ENCODE peak calls at places on chromosomes 3 and 15, in six cellular contexts. One of them, this sample, is unnamed.

GRCh38 chr3:20747736-20748135 is 561.7 kb upstream of the SGO1 start:
- DNase-seq in left ventricle myocardium inferior: no peak
- DNase-seq in B cell: no peak
- DNase-seq in activated CD8-positive, alpha-beta T cell treated with anti-CD3 and anti-CD28 coated beads for 36 hours: no peak
- DNase-seq in transverse colon: no peak
- DNase-seq in heart right ventricle: no peak
- DNase-seq in this sample: no peak

GRCh38 chr15:92578096-92578835 is 77.3 kb downstream of the FAM174B start:
- DNase-seq in heart right ventricle: no peak
- DNase-seq in activated CD8-positive, alpha-beta T cell treated with anti-CD3 and anti-CD28 coated beads for 36 hours: no peak
- DNase-seq in transverse colon: no peak
- DNase-seq in B cell: no peak
- DNase-seq in left ventricle myocardium inferior: no peak
- DNase-seq in this sample: no peak

GRCh38 chr3:105222568-105223093 is 144.1 kb upstream of the ALCAM start:
- DNase-seq in heart right ventricle: no peak
- DNase-seq in activated CD8-positive, alpha-beta T cell treated with anti-CD3 and anti-CD28 coated beads for 36 hours: no peak
- DNase-seq in left ventricle myocardium inferior: no peak
- DNase-seq in transverse colon: no peak
- DNase-seq in B cell: no peak
- DNase-seq in this sample: peak; percentile 42

GRCh38 chr3:64184621-64185020 is 40.6 kb downstream of the PRICKLE2 start:
- DNase-seq in heart right ventricle: no peak
- DNase-seq in transverse colon: no peak
- DNase-seq in B cell: no peak
- DNase-seq in activated CD8-positive, alpha-beta T cell treated with anti-CD3 and anti-CD28 coated beads for 36 hours: no peak
- DNase-seq in left ventricle myocardium inferior: no peak
- DNase-seq in this sample: peak; percentile 67

GRCh38 chr15:80289558-80290277 is 37.7 kb upstream of the CTXND1 start:
- DNase-seq in heart right ventricle: no peak
- DNase-seq in transverse colon: no peak
- DNase-seq in left ventricle myocardium inferior: no peak
- DNase-seq in activated CD8-positive, alpha-beta T cell treated with anti-CD3 and anti-CD28 coated beads for 36 hours: no peak
- DNase-seq in B cell: no peak
- DNase-seq in this sample: no peak

GRCh38 chr15:39426552-39427532 is 154.0 kb upstream of the THBS1 start:
- DNase-seq in heart right ventricle: peak; percentile 44
- DNase-seq in activated CD8-positive, alpha-beta T cell treated with anti-CD3 and anti-CD28 coated beads for 36 hours: peak; percentile 96
- DNase-seq in transverse colon: peak; percentile 38
- DNase-seq in left ventricle myocardium inferior: peak; percentile 40
- DNase-seq in B cell: peak; percentile 29
- DNase-seq in this sample: peak; percentile 60

GRCh38 chr15:50134524-50135024 is 15.5 kb upstream of the ATP8B4 start:
- DNase-seq in transverse colon: no peak
- DNase-seq in activated CD8-positive, alpha-beta T cell treated with anti-CD3 and anti-CD28 coated beads for 36 hours: no peak
- DNase-seq in heart right ventricle: no peak
- DNase-seq in left ventricle myocardium inferior: no peak
- DNase-seq in B cell: no peak
- DNase-seq in this sample: peak; percentile 72

GRCh38 chr3:124007186-124007585 is 15.3 kb upstream of the ROPN1 start:
- DNase-seq in activated CD8-positive, alpha-beta T cell treated with anti-CD3 and anti-CD28 coated beads for 36 hours: no peak
- DNase-seq in transverse colon: no peak
- DNase-seq in heart right ventricle: no peak
- DNase-seq in B cell: no peak
- DNase-seq in left ventricle myocardium inferior: no peak
- DNase-seq in this sample: no peak

GRCh38 chr3:192260611-192261010 is 466.7 kb downstream of the FGF12 start:
- DNase-seq in activated CD8-positive, alpha-beta T cell treated with anti-CD3 and anti-CD28 coated beads for 36 hours: no peak
- DNase-seq in B cell: no peak
- DNase-seq in heart right ventricle: no peak
- DNase-seq in transverse colon: no peak
- DNase-seq in left ventricle myocardium inferior: no peak
- DNase-seq in this sample: no peak

GRCh38 chr3:13071695-13072094 is 1.5 kb downstream of the IQSEC1 start:
- DNase-seq in left ventricle myocardium inferior: no peak
- DNase-seq in activated CD8-positive, alpha-beta T cell treated with anti-CD3 and anti-CD28 coated beads for 36 hours: no peak
- DNase-seq in transverse colon: no peak
- DNase-seq in B cell: no peak
- DNase-seq in heart right ventricle: no peak
- DNase-seq in this sample: no peak
- TF ChIP-seq CTCF in left ventricle myocardium inferior: no peak
- TF ChIP-seq CTCF in activated CD8-positive, alpha-beta T cell treated with anti-CD3 and anti-CD28 coated beads for 36 hours: no peak
- TF ChIP-seq CTCF in transverse colon: no peak
- TF ChIP-seq CTCF in B cell: no peak
- TF ChIP-seq CTCF in heart right ventricle: no peak
- TF ChIP-seq CTCF in this sample: no peak

GRCh38 chr15:40564591-40565332 is at the start of gene CCDC32:
- DNase-seq in heart right ventricle: peak; percentile 98
- DNase-seq in left ventricle myocardium inferior: peak; percentile 97
- DNase-seq in B cell: peak; percentile 92
- DNase-seq in transverse colon: peak; percentile 98
- DNase-seq in activated CD8-positive, alpha-beta T cell treated with anti-CD3 and anti-CD28 coated beads for 36 hours: peak; percentile 98
- DNase-seq in this sample: peak; percentile 99

GRCh38 chr15:40565333-40566238 is 744 bp upstream of the CCDC32 start:
- DNase-seq in transverse colon: no peak
- DNase-seq in B cell: no peak
- DNase-seq in heart right ventricle: no peak
- DNase-seq in activated CD8-positive, alpha-beta T cell treated with anti-CD3 and anti-CD28 coated beads for 36 hours: peak; percentile 15
- DNase-seq in left ventricle myocardium inferior: no peak
- DNase-seq in this sample: no peak

GRCh38 chr15:40562691-40563090 is 2.2 kb downstream of the CCDC32 start:
- DNase-seq in left ventricle myocardium inferior: no peak
- DNase-seq in transverse colon: no peak
- DNase-seq in B cell: no peak
- DNase-seq in heart right ventricle: no peak
- DNase-seq in activated CD8-positive, alpha-beta T cell treated with anti-CD3 and anti-CD28 coated beads for 36 hours: no peak
- DNase-seq in this sample: no peak

GRCh38 chr15:40569139-40569953 is at the start of gene RPUSD2:
- DNase-seq in left ventricle myocardium inferior: peak; percentile 95
- DNase-seq in heart right ventricle: peak; percentile 95
- DNase-seq in transverse colon: peak; percentile 95
- DNase-seq in activated CD8-positive, alpha-beta T cell treated with anti-CD3 and anti-CD28 coated beads for 36 hours: peak; percentile 97
- DNase-seq in B cell: peak; percentile 90
- DNase-seq in this sample: peak; percentile 90

GRCh38 chr15:40567111-40567510 is 2.0 kb upstream of the RPUSD2 start:
- DNase-seq in heart right ventricle: no peak
- DNase-seq in B cell: no peak
- DNase-seq in transverse colon: no peak
- DNase-seq in activated CD8-positive, alpha-beta T cell treated with anti-CD3 and anti-CD28 coated beads for 36 hours: peak; percentile 24
- DNase-seq in left ventricle myocardium inferior: no peak
- DNase-seq in this sample: peak; percentile 24
- TF ChIP-seq CTCF in heart right ventricle: no peak
- TF ChIP-seq CTCF in B cell: no peak
- TF ChIP-seq CTCF in transverse colon: no peak
- TF ChIP-seq CTCF in activated CD8-positive, alpha-beta T cell treated with anti-CD3 and anti-CD28 coated beads for 36 hours: peak; percentile 13
- TF ChIP-seq CTCF in left ventricle myocardium inferior: no peak
- TF ChIP-seq CTCF in this sample: no peak

GRCh38 chr3:14237431-14237830 is 58.8 kb downstream of the LSM3 start:
- DNase-seq in transverse colon: no peak
- DNase-seq in heart right ventricle: peak; percentile 45
- DNase-seq in activated CD8-positive, alpha-beta T cell treated with anti-CD3 and anti-CD28 coated beads for 36 hours: no peak
- DNase-seq in B cell: no peak
- DNase-seq in left ventricle myocardium inferior: peak; percentile 36
- DNase-seq in this sample: no peak

GRCh38 chr3:14235896-14236295 is 57.3 kb downstream of the LSM3 start:
- DNase-seq in activated CD8-positive, alpha-beta T cell treated with anti-CD3 and anti-CD28 coated beads for 36 hours: no peak
- DNase-seq in B cell: no peak
- DNase-seq in transverse colon: no peak
- DNase-seq in heart right ventricle: peak; percentile 89
- DNase-seq in left ventricle myocardium inferior: peak; percentile 83
- DNase-seq in this sample: no peak

GRCh38 chr3:14234197-14235002 is 55.8 kb downstream of the LSM3 start:
- DNase-seq in B cell: no peak
- DNase-seq in activated CD8-positive, alpha-beta T cell treated with anti-CD3 and anti-CD28 coated beads for 36 hours: no peak
- DNase-seq in transverse colon: peak; percentile 73
- DNase-seq in heart right ventricle: peak; percentile 61
- DNase-seq in left ventricle myocardium inferior: no peak
- DNase-seq in this sample: peak; percentile 58

GRCh38 chr3:14238356-14238755 is 59.7 kb downstream of the LSM3 start:
- DNase-seq in heart right ventricle: no peak
- DNase-seq in left ventricle myocardium inferior: no peak
- DNase-seq in transverse colon: no peak
- DNase-seq in B cell: no peak
- DNase-seq in activated CD8-positive, alpha-beta T cell treated with anti-CD3 and anti-CD28 coated beads for 36 hours: no peak
- DNase-seq in this sample: no peak

GRCh38 chr3:14235003-14235876 is 56.6 kb downstream of the LSM3 start:
- DNase-seq in left ventricle myocardium inferior: no peak
- DNase-seq in heart right ventricle: no peak
- DNase-seq in activated CD8-positive, alpha-beta T cell treated with anti-CD3 and anti-CD28 coated beads for 36 hours: peak; percentile 17
- DNase-seq in B cell: no peak
- DNase-seq in transverse colon: peak; percentile 74
- DNase-seq in this sample: peak; percentile 32
- TF ChIP-seq CTCF in left ventricle myocardium inferior: no peak
- TF ChIP-seq CTCF in heart right ventricle: no peak
- TF ChIP-seq CTCF in activated CD8-positive, alpha-beta T cell treated with anti-CD3 and anti-CD28 coated beads for 36 hours: no peak
- TF ChIP-seq CTCF in B cell: no peak
- TF ChIP-seq CTCF in transverse colon: no peak
- TF ChIP-seq CTCF in this sample: no peak

GRCh38 chr3:31466016-31466415 is 66.7 kb upstream of the STT3B start:
- DNase-seq in B cell: no peak
- DNase-seq in left ventricle myocardium inferior: no peak
- DNase-seq in heart right ventricle: no peak
- DNase-seq in activated CD8-positive, alpha-beta T cell treated with anti-CD3 and anti-CD28 coated beads for 36 hours: no peak
- DNase-seq in transverse colon: no peak
- DNase-seq in this sample: no peak

GRCh38 chr3:31466866-31467265 is 65.9 kb upstream of the STT3B start:
- DNase-seq in B cell: no peak
- DNase-seq in activated CD8-positive, alpha-beta T cell treated with anti-CD3 and anti-CD28 coated beads for 36 hours: no peak
- DNase-seq in left ventricle myocardium inferior: no peak
- DNase-seq in heart right ventricle: no peak
- DNase-seq in transverse colon: no peak
- DNase-seq in this sample: no peak

GRCh38 chr3:31456373-31456772 is 76.4 kb upstream of the STT3B start:
- DNase-seq in left ventricle myocardium inferior: no peak
- DNase-seq in B cell: no peak
- DNase-seq in transverse colon: no peak
- DNase-seq in activated CD8-positive, alpha-beta T cell treated with anti-CD3 and anti-CD28 coated beads for 36 hours: no peak
- DNase-seq in heart right ventricle: peak; percentile 14
- DNase-seq in this sample: no peak

GRCh38 chr3:31461441-31461840 is 71.3 kb upstream of the STT3B start:
- DNase-seq in B cell: no peak
- DNase-seq in heart right ventricle: no peak
- DNase-seq in transverse colon: no peak
- DNase-seq in activated CD8-positive, alpha-beta T cell treated with anti-CD3 and anti-CD28 coated beads for 36 hours: no peak
- DNase-seq in left ventricle myocardium inferior: no peak
- DNase-seq in this sample: no peak

DNA sequence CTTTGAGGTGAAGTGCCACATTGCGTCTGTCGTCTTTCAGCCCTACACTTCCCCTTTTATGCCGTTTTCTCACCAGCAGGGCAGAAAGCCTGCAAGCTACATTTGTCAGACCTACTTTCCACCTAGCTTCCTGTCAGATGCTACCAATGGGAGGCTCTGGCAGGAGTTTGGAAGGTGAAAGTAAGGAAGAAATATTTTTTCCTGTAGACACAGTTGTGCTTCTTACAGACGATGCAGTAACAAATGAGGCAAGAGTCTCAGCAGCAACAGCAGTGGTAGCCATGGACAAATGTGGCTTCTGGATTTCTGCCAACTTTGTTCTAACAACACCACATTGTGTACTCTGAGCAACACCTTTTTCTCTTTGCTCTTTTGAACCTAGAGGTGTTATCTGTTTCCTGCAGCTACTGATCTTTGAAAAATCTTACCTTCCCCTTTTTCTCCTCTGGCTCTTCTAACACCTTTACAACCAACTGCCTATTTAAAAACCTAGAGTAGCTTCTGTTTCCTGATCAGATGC is 70.6 kb upstream of the STT3B start:
- DNase-seq in B cell: peak; percentile 67
- DNase-seq in heart right ventricle: no peak
- DNase-seq in activated CD8-positive, alpha-beta T cell treated with anti-CD3 and anti-CD28 coated beads for 36 hours: peak; percentile 27
- DNase-seq in transverse colon: peak; percentile 34
- DNase-seq in left ventricle myocardium inferior: no peak
- DNase-seq in this sample: peak; percentile 33
- TF ChIP-seq CTCF in B cell: peak; percentile 44
- TF ChIP-seq CTCF in heart right ventricle: no peak
- TF ChIP-seq CTCF in activated CD8-positive, alpha-beta T cell treated with anti-CD3 and anti-CD28 coated beads for 36 hours: no peak
- TF ChIP-seq CTCF in transverse colon: peak; percentile 49
- TF ChIP-seq CTCF in left ventricle myocardium inferior: no peak
- TF ChIP-seq CTCF in this sample: no peak

GRCh38 chr3:111329370-111329769 is 212.6 kb upstream of the CD96 start:
- DNase-seq in transverse colon: no peak
- DNase-seq in activated CD8-positive, alpha-beta T cell treated with anti-CD3 and anti-CD28 coated beads for 36 hours: no peak
- DNase-seq in left ventricle myocardium inferior: no peak
- DNase-seq in B cell: no peak
- DNase-seq in heart right ventricle: no peak
- DNase-seq in this sample: no peak

GRCh38 chr3:111324142-111324541 is 217.9 kb upstream of the CD96 start:
- DNase-seq in activated CD8-positive, alpha-beta T cell treated with anti-CD3 and anti-CD28 coated beads for 36 hours: no peak
- DNase-seq in transverse colon: no peak
- DNase-seq in B cell: peak; percentile 20
- DNase-seq in left ventricle myocardium inferior: no peak
- DNase-seq in heart right ventricle: no peak
- DNase-seq in this sample: no peak

GRCh38 chr3:111325160-111325707 is 216.8 kb upstream of the CD96 start:
- DNase-seq in B cell: no peak
- DNase-seq in heart right ventricle: no peak
- DNase-seq in activated CD8-positive, alpha-beta T cell treated with anti-CD3 and anti-CD28 coated beads for 36 hours: no peak
- DNase-seq in transverse colon: no peak
- DNase-seq in left ventricle myocardium inferior: no peak
- DNase-seq in this sample: no peak

GRCh38 chr3:111324645-111325044 is 217.4 kb upstream of the CD96 start:
- DNase-seq in heart right ventricle: no peak
- DNase-seq in activated CD8-positive, alpha-beta T cell treated with anti-CD3 and anti-CD28 coated beads for 36 hours: no peak
- DNase-seq in left ventricle myocardium inferior: no peak
- DNase-seq in B cell: no peak
- DNase-seq in transverse colon: no peak
- DNase-seq in this sample: no peak

DNA sequence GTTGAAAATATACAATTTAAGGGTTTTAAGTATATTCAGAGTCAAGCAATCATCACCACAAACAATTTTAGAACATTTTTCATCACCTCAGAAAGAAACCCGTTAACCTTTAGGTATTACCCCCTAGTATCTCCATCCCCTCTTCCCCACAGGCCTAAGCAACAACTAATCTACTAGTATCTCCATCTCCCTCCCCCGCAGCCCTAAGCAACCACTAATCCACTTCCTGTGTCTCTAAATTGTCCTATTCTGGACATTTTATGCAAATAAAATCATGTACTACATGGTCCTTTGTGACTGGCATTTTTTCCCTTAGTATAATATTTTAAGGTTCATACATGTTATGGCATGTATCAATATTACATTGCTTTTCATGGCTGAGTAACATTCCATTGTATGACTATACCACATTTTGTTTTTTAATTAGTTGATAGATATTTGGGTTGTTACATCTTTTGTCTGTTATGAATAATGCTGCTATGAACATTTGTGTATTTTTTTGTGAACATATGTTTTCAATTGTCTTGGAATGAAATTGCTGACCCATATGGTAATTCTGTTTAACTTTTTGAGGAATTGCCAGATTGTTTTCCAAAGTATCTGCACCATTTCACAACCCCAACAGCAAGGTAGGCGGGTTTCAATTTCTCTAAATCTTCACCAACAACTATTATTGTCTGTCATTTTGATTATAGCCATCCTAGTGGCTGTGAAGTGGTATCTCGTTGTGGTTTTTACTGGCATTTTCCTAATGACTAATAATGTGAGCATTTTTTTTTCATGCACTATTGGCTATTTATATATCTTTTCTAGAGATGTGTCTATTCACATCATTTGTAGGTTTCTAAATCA is 215.6 kb upstream of the CD96 start:
- DNase-seq in B cell: no peak
- DNase-seq in transverse colon: no peak
- DNase-seq in activated CD8-positive, alpha-beta T cell treated with anti-CD3 and anti-CD28 coated beads for 36 hours: peak; percentile 65
- DNase-seq in left ventricle myocardium inferior: no peak
- DNase-seq in heart right ventricle: no peak
- DNase-seq in this sample: no peak
- TF ChIP-seq CTCF in B cell: no peak
- TF ChIP-seq CTCF in transverse colon: no peak
- TF ChIP-seq CTCF in activated CD8-positive, alpha-beta T cell treated with anti-CD3 and anti-CD28 coated beads for 36 hours: no peak
- TF ChIP-seq CTCF in left ventricle myocardium inferior: no peak
- TF ChIP-seq CTCF in heart right ventricle: no peak
- TF ChIP-seq CTCF in this sample: no peak

This sample was measured in mammary epithelial cell.